ENCODE peak calls at places on chromosomes 2 and 18, in five cellular contexts. L, H, B, Q and C are unnamed samples.

GRCh38 chr2:71340176-71340575 is 8.6 kb downstream of the ZNF638 start:
- DNase-seq in Q (no peak), L (no peak), H (no peak), B (no peak), C (no peak)

GRCh38 chr2:54775710-54776109 is 52.2 kb downstream of the EML6 start:
- DNase-seq in Q (no peak), H (no peak), L (no peak), B (no peak), C (no peak)

GRCh38 chr18:31954349-31954748 is 11.4 kb upstream of the TRAPPC8 start:
- DNase-seq in B (no peak), L (no peak), Q (no peak), H (no peak), C (no peak)

GRCh38 chr18:13236411-13236810 is 17.9 kb downstream of the LDLRAD4 start:
- DNase-seq in Q (no peak), L (no peak), H (no peak), B (no peak), C (no peak)

GRCh38 chr18:56175309-56175708 is 463.1 kb downstream of the TXNL1 start:
- DNase-seq in B (no peak), H (no peak), L (no peak), Q (no peak), C (no peak)

GRCh38 chr2:241774419-241775222 is 2.0 kb upstream of the GAL3ST2 start:
- DNase-seq in H (no peak), Q (no peak), B (no peak), L (no peak), C (no peak)

GRCh38 chr18:75052475-75052874 is 156.5 kb downstream of the PTGR3 start:
- DNase-seq in B (no peak), L (no peak), Q (no peak), H (no peak), C (no peak)

GRCh38 chr2:32485399-32485798 is 128.6 kb downstream of the BIRC6 start:
- DNase-seq in H (no peak), B (no peak), L (no peak), Q (no peak), C (no peak)

GRCh38 chr18:8685141-8685913 is 20.0 kb upstream of the MTCL1 start:
- DNase-seq in H (no peak), L (no peak), Q (no peak), B (no peak), C (no peak)

GRCh38 chr2:227455200-227455599 is 16.8 kb upstream of the AGFG1 start:
- DNase-seq in L (no peak), H (no peak), Q (no peak), B (no peak), C (no peak)

GRCh38 chr2:105143467-105144127 is 97.9 kb upstream of the GPR45 start:
- DNase-seq in L (peak), Q (no peak), B (no peak), H (no peak), C (peak)

GRCh38 chr2:10300328-10300920 is 2.3 kb upstream of the HPCAL1 start:
- DNase-seq in B (no peak), Q (no peak), L (no peak), H (no peak), C (no peak)

GRCh38 chr2:238098854-238099708 is 1.1 kb upstream of the ESPNL start:
- DNase-seq in L (peak), H (no peak), B (no peak), Q (no peak), C (no peak)

GRCh38 chr2:73112026-73112912 is 479 bp downstream of the RAB11FIP5 start:
- DNase-seq in L (peak), H (no peak), B (peak), Q (no peak), C (no peak)

GRCh38 chr2:88838165-88838635 is 146.7 kb downstream of the RPIA start:
- DNase-seq in Q (no peak), H (no peak), B (no peak), L (no peak), C (no peak)

GRCh38 chr2:12046641-12047040 is 300.2 kb downstream of the LPIN1 start:
- DNase-seq in L (no peak), B (no peak), Q (no peak), H (no peak), C (no peak)

GRCh38 chr2:138827426-138828054 is 47.4 kb upstream of the NXPH2 start:
- DNase-seq in B (peak), L (peak), Q (peak), H (no peak), C (peak)

GRCh38 chr2:28370355-28370754 is 22.3 kb upstream of the FOSL2 start:
- DNase-seq in Q (no peak), B (no peak), H (no peak), L (no peak), C (no peak)

GRCh38 chr2:169968767-169969166 is 141.5 kb downstream of the UBR3 start:
- DNase-seq in B (no peak), H (no peak), Q (no peak), L (no peak), C (no peak)

GRCh38 chr2:55231546-55232083 is 478 bp downstream of the CLHC1 start:
- DNase-seq in H (no peak), L (peak), Q (no peak), B (no peak), C (no peak)

GRCh38 chr2:64421199-64421598 is 32.8 kb upstream of the LGALSL start:
- DNase-seq in Q (no peak), H (no peak), B (no peak), L (no peak), C (no peak)

GRCh38 chr2:105038383-105039061 is 653 bp downstream of the MRPS9 start:
- DNase-seq in B (no peak), L (peak), Q (no peak), H (no peak), C (no peak)

GRCh38 chr2:108908717-108909077 is 80.3 kb downstream of the EDAR start:
- DNase-seq in L (peak), Q (no peak), H (no peak), B (no peak), C (peak)

GRCh38 chr2:229118336-229118735 is 152.8 kb downstream of the PID1 start:
- DNase-seq in B (no peak), H (no peak), Q (no peak), L (no peak), C (no peak)

GRCh38 chr2:149329470-149330126 is 789 bp upstream of the LYPD6 start:
- DNase-seq in H (no peak), Q (no peak), B (no peak), L (peak), C (no peak)

GRCh38 chr18:76453057-76453561 is 41.9 kb downstream of the ZNF516 start:
- DNase-seq in H (no peak), Q (no peak), B (no peak), L (no peak), C (no peak)

GRCh38 chr2:240553956-240554480 is 3.8 kb downstream of the ANKMY1 start:
- DNase-seq in L (peak), B (no peak), H (no peak), Q (no peak), C (no peak)

GRCh38 chr2:172829229-172829628 is 93.6 kb downstream of the RAPGEF4 start:
- DNase-seq in Q (no peak), H (no peak), L (no peak), B (no peak), C (no peak)

GRCh38 chr2:63590621-63591408 is 2.1 kb downstream of the MDH1 start:
- DNase-seq in H (no peak), B (no peak), Q (no peak), L (no peak), C (no peak)

GRCh38 chr2:23916727-23917458 is 10.0 kb downstream of the ATAD2B start:
- DNase-seq in Q (no peak), H (no peak), B (no peak), L (no peak), C (peak)

GRCh38 chr18:35055105-35055504 is 13.9 kb downstream of the MAPRE2 start:
- DNase-seq in H (no peak), Q (no peak), L (no peak), B (no peak), C (no peak)

GRCh38 chr18:79798999-79799370 is 1.2 kb downstream of the KCNG2 start:
- DNase-seq in L (peak), H (no peak), B (no peak), Q (no peak), C (no peak)

GRCh38 chr18:79799619-79800352 is 2.0 kb downstream of the KCNG2 start:
- DNase-seq in L (peak), Q (no peak), H (no peak), B (no peak), C (no peak)

GRCh38 chr18:79796531-79797390 is 977 bp upstream of the KCNG2 start:
- DNase-seq in Q (no peak), L (peak), B (no peak), H (no peak), C (no peak)

GRCh38 chr18:79797518-79798345 is at the start of gene KCNG2:
- DNase-seq in L (peak), H (no peak), Q (no peak), B (no peak), C (no peak)

GRCh38 chr18:79798346-79798998 is 734 bp downstream of the KCNG2 start:
- DNase-seq in Q (no peak), H (no peak), L (peak), B (no peak), C (no peak)
- H3K4me3 ChIP-seq in Q (no peak), H (no peak), L (peak), B (no peak), C (no peak)

GRCh38 chr18:48827321-48828200 is 123.2 kb downstream of the SMAD7 start:
- DNase-seq in H (no peak), L (peak), B (no peak), Q (no peak), C (no peak)
- H3K4me3 ChIP-seq in H (no peak), L (peak), B (no peak), Q (no peak), C (no peak)

DNA sequence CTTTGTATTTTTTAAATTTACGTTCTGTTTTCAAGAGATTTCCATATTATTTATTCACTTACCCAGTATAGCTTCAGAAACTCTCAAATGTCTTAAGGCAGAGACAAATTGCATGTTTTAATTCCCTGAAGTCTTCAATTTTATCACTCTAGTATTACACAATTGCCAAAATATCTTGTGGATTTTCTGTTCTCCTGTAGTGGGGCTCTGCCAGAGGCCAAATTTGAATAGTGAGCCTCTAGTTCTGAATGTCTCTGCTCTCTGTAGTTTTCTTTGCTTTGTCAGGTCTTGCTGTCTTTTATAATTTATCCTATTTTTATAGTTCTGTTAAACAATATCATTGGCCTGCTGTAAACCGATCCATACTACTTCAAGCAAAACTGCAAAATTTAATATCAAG is 64.1 kb downstream of the PPP1R1C start:
- DNase-seq in H (no peak), B (no peak), Q (no peak), L (no peak), C (no peak)
- H3K4me3 ChIP-seq in H (no peak), B (no peak), Q (no peak), L (no peak), C (no peak)

GRCh38 chr2:206277503-206277902 is 3.0 kb downstream of the ZDBF2 start:
- DNase-seq in Q (no peak), B (no peak), H (no peak), L (no peak), C (no peak)

GRCh38 chr2:206271066-206271465 is 3.4 kb upstream of the ZDBF2 start:
- DNase-seq in Q (no peak), B (no peak), H (no peak), L (no peak), C (no peak)

GRCh38 chr2:206275274-206276160 is 1.1 kb downstream of the ZDBF2 start:
- DNase-seq in L (peak), Q (peak), H (no peak), B (peak), C (no peak)

GRCh38 chr2:206274434-206275273 is at the start of gene ZDBF2:
- DNase-seq in H (no peak), Q (peak), B (peak), L (peak), C (no peak)

GRCh38 chr2:206276169-206276927 is 1.9 kb downstream of the ZDBF2 start:
- DNase-seq in L (no peak), B (no peak), Q (no peak), H (no peak), C (no peak)
- H3K4me3 ChIP-seq in L (peak), B (peak), Q (peak), H (peak), C (no peak)

DNA sequence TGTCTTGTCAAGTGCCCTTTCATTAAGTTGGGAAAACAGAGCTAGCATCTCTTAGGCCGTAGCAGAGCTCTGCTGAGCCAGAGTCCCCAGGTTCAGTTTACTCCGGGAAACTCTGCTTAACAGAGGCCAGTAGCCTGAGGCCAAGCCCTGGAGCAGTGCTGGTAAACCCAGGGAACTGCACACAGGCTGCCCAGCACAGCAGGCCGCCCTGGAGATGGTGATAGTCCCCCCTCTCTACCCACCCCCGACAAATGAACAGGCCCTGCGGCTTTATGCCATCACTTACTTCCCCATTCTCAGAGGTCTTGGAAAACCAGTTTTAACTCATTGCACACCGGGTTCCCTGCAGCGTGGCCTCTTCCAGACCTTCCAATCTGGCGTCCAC is 3.5 kb downstream of the CNNM4 start:
- DNase-seq in H (no peak), B (no peak), Q (no peak), L (peak), C (no peak)
- H3K4me3 ChIP-seq in H (peak), B (peak), Q (peak), L (peak), C (no peak)

GRCh38 chr2:66440692-66441091 is 5.8 kb downstream of the MEIS1 start:
- DNase-seq in L (peak), Q (no peak), B (no peak), H (no peak), C (no peak)

GRCh38 chr2:66441651-66442365 is 6.9 kb downstream of the MEIS1 start:
- DNase-seq in H (no peak), B (no peak), Q (no peak), L (peak), C (no peak)

GRCh38 chr2:66438498-66439290 is 3.8 kb downstream of the MEIS1 start:
- DNase-seq in B (no peak), Q (no peak), L (no peak), H (no peak), C (no peak)

GRCh38 chr2:66439291-66440010 is 4.5 kb downstream of the MEIS1 start:
- DNase-seq in H (no peak), B (no peak), Q (no peak), L (peak), C (no peak)

GRCh38 chr2:66440011-66440542 is 5.2 kb downstream of the MEIS1 start:
- DNase-seq in B (no peak), H (no peak), Q (no peak), L (peak), C (no peak)
- H3K4me3 ChIP-seq in B (no peak), H (no peak), Q (no peak), L (no peak), C (no peak)

GRCh38 chr18:9825571-9826073 is 60.2 kb upstream of the TXNDC2 start:
- DNase-seq in H (no peak), L (no peak), Q (no peak), B (no peak), C (no peak)
- H3K4me3 ChIP-seq in H (no peak), L (no peak), Q (no peak), B (no peak), C (no peak)

GRCh38 chr2:98935111-98935770 is 784 bp downstream of the CRACDL start:
- DNase-seq in H (no peak), B (no peak), Q (no peak), L (peak), C (no peak)
- H3K4me3 ChIP-seq in H (peak), B (no peak), Q (no peak), L (peak), C (no peak)

DNA sequence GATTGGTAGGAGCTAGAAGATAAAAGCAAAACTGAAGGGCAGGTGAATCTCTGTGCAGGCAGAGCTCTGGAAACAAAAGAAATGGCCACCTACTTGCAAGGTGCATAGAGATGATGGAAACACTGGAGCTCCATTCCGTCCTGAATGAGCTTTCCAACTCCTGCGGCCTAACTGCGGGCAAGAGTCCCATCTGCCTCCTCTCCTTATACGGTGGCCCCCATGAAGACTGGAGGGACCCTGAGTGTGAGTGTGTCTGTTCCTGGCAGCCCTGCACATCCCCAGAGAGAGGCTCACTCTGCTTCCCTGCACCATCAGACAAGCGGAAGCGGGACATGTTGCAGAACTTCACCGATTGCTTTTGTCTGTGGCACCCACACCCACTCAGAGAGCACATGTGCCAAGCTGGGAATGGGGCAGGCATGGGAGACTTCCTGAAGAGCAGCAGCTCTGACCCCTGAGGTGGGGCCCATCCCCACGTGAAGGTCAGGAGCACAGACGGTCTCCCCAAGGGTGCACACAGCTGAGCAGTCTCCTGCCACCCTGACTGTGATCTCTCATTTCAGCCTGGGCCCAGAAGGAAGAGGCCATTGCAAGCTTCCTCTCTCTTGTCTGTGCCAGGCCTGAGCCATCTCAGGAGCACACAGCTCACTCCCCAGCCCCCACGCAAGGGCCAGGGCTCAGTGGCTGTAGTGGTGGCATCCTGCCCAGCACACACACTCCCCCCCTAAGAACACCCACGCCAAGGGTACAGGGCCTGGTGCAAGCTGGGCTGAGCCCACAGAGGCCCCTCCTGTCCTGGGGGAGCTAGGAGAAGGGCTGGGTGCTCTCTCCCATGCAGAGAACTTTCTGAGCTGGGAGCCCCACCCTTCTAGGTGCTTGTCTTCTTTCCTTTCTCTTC is 75.3 kb downstream of the STPG4 start:
- DNase-seq in Q (no peak), L (peak), B (no peak), H (no peak), C (no peak)
- H3K4me3 ChIP-seq in Q (no peak), L (no peak), B (no peak), H (no peak), C (no peak)

DNA sequence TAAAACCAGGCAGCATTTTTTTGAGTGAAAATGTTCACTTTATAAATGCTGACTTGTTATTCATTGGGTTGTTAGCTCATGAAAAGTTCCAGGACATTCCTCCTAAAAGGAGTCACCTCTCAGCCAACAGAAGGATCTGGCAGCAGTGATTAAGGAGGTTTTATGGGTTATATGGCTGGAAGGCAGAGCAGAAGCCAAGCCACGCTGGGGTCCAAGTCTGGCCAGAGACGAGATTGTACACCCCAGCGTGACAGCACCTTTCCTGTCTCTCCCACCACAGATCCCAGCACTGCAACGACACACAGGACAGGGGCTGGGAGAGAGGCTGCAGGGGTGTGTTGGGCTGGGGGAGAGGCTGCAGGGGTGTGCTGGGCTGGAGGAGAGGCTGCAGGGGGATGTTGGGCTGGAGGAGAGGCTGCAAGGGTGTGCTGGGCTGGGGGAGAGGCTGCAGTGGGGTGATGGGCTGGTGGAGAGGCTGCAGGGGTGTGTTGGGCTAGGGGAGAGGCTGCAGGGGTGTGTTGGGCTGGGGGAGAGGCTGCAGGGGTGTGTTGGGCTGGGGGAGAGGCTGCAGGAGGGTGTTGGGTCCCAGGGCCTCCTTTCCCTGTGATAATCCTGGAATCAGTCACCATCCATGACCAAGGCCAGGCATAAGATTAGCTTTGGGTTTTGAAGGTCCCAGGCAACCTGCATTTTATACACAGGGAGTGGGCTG is 50.8 kb upstream of the GLI2 start:
- DNase-seq in Q (no peak), L (no peak), B (no peak), H (no peak), C (no peak)
- H3K4me3 ChIP-seq in Q (no peak), L (no peak), B (no peak), H (no peak), C (no peak)